ENCODE peak calls at places on chromosomes 4 and X, in five cellular contexts. P is vagina, L is gastrocnemius medialis, J is spleen, W is K562. O is an unnamed sample.

GRCh38 chr4:33626242-33626641 is 2618.1 kb downstream of the ARAP2 start:
- DNase-seq in P (no peak), L (no peak), J (no peak), W (no peak), O (no peak)

GRCh38 chr4:38664704-38665401 is 854 bp downstream of the KLF3 start:
- DNase-seq in P (no peak), L (peak; percentile 56), J (peak; percentile 90), W (peak; percentile 60), O (peak; percentile 60)

GRCh38 chr4:90990298-90990697 is 863.1 kb downstream of the CCSER1 start:
- DNase-seq in P (no peak), L (no peak), J (no peak), W (no peak), O (no peak)

GRCh38 chr4:57905965-57906364 is 795.8 kb upstream of the IGFBP7 start:
- DNase-seq in P (no peak), L (no peak), J (no peak), W (no peak), O (no peak)

GRCh38 chr4:173410106-173410505 is 11.2 kb upstream of the SCRG1 start:
- DNase-seq in P (no peak), L (no peak), J (no peak), W (no peak), O (no peak)

GRCh38 chrX:22628275-22628674 is 355.6 kb downstream of the CBLL2 start:
- DNase-seq in P (no peak), L (no peak), J (no peak), W (no peak), O (no peak)

GRCh38 chr4:153273736-153274135 is 69.5 kb downstream of the TRIM2 start:
- DNase-seq in P (no peak), L (no peak), J (no peak), W (no peak), O (no peak)

GRCh38 chr4:153333874-153334273 is 10.6 kb upstream of the MND1 start:
- DNase-seq in P (no peak), L (no peak), J (no peak), W (no peak), O (no peak)

GRCh38 chrX:20224814-20225487 is 41.8 kb downstream of the RPS6KA3 start:
- DNase-seq in P (no peak), L (no peak), J (no peak), W (no peak), O (no peak)

GRCh38 chr4:14771091-14771490 is 231.2 kb upstream of the CPEB2 start:
- DNase-seq in P (no peak), L (no peak), J (no peak), W (no peak), O (no peak)

GRCh38 chr4:20395160-20395773 is 143.6 kb downstream of the SLIT2 start:
- DNase-seq in P (no peak), L (no peak), J (no peak), W (peak; percentile 20), O (no peak)

GRCh38 chrX:15866141-15866540 is 11.5 kb upstream of the AP1S2 start:
- DNase-seq in P (no peak), L (no peak), J (no peak), W (no peak), O (no peak)

GRCh38 chr4:8724436-8725070 is 132.0 kb downstream of the CPZ start:
- DNase-seq in P (no peak), L (no peak), J (peak; percentile 58), W (no peak), O (peak; percentile 19)

GRCh38 chr4:88005086-88005485 is 2.3 kb upstream of the PKD2 start:
- DNase-seq in P (no peak), L (peak; percentile 59), J (no peak), W (no peak), O (no peak)

GRCh38 chrX:7996414-7996813 is 69.2 kb upstream of the PNPLA4 start:
- DNase-seq in P (no peak), L (no peak), J (no peak), W (peak; percentile 15), O (no peak)

GRCh38 chrX:97704881-97705280 is 821.2 kb downstream of the RPA4 start:
- DNase-seq in P (no peak), L (no peak), J (no peak), W (no peak), O (no peak)

GRCh38 chr4:90127706-90128345 is 632 bp downstream of the CCSER1 start:
- DNase-seq in P (no peak), L (no peak), J (peak; percentile 89), W (no peak), O (no peak)

GRCh38 chrX:137031517-137032377 is 2.0 kb downstream of the GPR101 start:
- DNase-seq in P (no peak), L (no peak), J (no peak), W (peak; percentile 43), O (no peak)

GRCh38 chrX:152197425-152197824 is 59.0 kb upstream of the MAGEA10 start:
- DNase-seq in P (no peak), L (no peak), J (no peak), W (no peak), O (no peak)

GRCh38 chr4:138761638-138762205 is 253.9 kb upstream of the NOCT start:
- DNase-seq in P (no peak), L (no peak), J (no peak), W (no peak), O (no peak)

GRCh38 chr4:21819086-21819485 is 129.5 kb downstream of the KCNIP4 start:
- DNase-seq in P (no peak), L (no peak), J (no peak), W (no peak), O (no peak)

GRCh38 chrX:71283409-71284143 is at the start of gene NONO:
- DNase-seq in P (no peak), L (peak; percentile 88), J (peak; percentile 91), W (peak; percentile 94), O (peak; percentile 85)
- TF ChIP-seq POLR2A in P (peak; percentile 64), L (peak; percentile 74), J (peak; percentile 16), W (peak; percentile 95), O (peak; percentile 63)

DNA sequence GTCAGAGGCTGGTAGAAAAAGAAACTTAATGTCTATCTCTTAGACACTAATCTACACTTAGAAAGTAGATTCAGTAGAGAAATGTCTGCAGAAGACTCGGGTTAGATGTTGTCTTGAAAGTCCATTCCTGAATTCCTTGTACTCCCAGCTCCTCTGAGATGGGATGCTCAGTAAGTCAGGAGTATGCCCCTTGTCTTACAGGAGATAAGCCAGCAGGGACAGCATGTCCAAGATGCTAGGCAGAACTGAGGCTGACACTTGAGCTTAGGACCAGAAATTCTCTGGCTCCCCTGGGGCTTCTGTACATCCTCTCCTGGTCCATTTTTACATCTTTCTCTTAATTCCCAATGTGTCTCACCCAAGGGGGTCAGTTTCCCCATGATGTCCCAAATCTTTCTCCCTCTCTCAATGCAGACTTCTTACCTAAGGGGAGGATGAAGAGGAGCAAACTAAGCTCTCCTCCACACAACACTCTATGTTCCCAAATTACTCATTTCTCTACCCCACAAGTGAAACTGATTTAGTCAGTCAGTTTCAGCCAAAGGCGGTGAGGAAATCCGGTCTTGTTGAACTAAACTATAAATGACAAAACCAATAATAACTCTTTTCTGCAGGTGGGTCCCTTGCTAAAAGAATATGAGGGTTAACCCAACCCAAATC is 558.2 kb upstream of the DIPK2B start:
- DNase-seq in P (no peak), L (no peak), J (no peak), W (no peak), O (no peak)
- H3K36me3 ChIP-seq in P (no peaks in the 10 kb centered on the region), L (no peaks in the 10 kb centered on the region), J (no peaks in the 10 kb centered on the region), W (no peaks in the 10 kb centered on the region), O (no peaks in the 10 kb centered on the region)

GRCh38 chrX:77440310-77440709 is 6.9 kb upstream of the FGF16 start:
- DNase-seq in P (no peak), L (no peak), J (no peak), W (no peak), O (no peak)
- H3K27me3 ChIP-seq in P (no peaks in the 10 kb centered on the region), L (peaks cover 12% of the 10 kb centered on the region), J (no peaks in the 10 kb centered on the region), W (no peaks in the 10 kb centered on the region), O (peaks cover 45% of the 10 kb centered on the region)

GRCh38 chrX:102768984-102769761 is 48.6 kb downstream of the GPRASP3 start:
- DNase-seq in P (no peak), L (peak; percentile 76), J (peak; percentile 77), W (peak; percentile 85), O (peak; percentile 68)
- TF ChIP-seq POLR2A in P (no peak), L (no peak), J (no peak), W (peak; percentile 86), O (no peak)

DNA sequence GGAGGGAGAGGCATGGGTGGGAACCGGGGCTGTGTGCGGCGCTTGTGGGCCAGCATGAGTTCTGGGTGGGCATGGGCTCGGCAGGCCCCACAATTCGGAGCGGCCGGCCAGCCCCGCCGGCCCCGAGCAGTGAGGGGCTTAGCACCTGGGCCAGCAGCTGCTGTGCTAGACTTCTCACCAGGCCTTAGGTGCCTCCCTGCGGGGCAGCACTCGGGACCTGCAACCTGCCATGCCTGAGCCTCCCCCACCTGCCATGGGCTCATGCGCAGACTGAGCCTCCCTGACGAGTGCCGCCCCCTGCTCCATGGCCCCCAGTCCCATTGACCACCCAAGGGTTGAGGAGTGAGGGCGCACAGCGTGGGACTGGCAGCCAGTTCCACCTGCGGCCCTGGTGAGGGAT is 573.9 kb downstream of the TMA16 start:
- DNase-seq in P (no peak), L (no peak), J (no peak), W (no peak), O (no peak)
- H3K36me3 ChIP-seq in P (no peaks in the 10 kb centered on the region), L (no peaks in the 10 kb centered on the region), J (no peaks in the 10 kb centered on the region), W (no peaks in the 10 kb centered on the region), O (no peaks in the 10 kb centered on the region)

DNA sequence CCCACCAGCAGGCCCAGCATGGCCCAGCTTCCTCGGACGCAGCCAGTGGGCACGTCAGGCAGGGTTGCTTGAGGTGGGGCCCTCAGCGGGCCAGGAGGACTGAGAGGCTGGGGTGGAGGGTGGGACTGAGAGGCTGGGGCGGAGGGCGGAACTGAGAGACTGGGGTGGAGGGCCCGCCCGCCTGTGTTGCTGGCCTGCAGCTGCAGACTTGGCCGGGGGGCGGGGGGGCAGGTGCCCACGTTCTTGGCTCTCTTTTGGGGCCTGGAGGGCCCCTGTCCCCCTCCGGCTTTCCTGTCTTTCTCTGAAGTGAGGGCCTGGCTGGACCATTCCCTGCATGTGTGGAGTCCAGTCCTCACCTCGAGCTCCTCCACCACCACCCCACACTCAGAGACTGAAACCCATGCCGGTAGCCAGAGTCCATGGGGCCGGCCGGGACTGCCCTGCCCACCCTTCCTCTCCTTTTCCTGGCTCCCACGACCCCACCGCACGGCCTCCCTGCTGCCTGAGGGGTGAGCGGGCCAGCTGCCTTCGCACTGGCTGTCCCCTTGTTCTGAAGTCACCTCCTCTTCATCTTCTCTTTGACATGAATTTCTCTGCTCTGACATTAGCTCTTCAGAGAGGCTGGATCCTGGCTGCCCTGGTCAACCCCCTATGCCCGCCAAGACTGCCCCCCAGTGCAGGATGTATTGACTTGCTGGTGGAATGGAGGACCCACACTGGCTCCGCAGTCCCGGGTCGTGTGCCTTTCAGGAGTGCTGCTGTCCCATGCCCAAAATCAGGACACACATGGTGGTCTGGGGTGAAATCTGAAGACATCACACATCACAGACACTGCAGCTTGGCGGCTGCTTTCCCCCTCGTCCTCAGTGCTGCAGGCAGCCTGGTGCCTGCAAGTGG is 10.1 kb upstream of the NKX1-1 start:
- DNase-seq in P (peak; percentile 82), L (no peak), J (peak; percentile 48), W (peak; percentile 37), O (no peak)
- H3K27me3 ChIP-seq in P (peaks cover 4% of the 10 kb centered on the region), L (peaks cover 83% of the 10 kb centered on the region), J (peaks cover 39% of the 10 kb centered on the region), W (peaks cover 3% of the 10 kb centered on the region), O (peaks cover 83% of the 10 kb centered on the region)